ENCODE peak calls at places on chromosomes 2 and 18, in six cellular contexts. X is stimulated activated CD4-positive, alpha-beta T cell treated with anti-CD3 and anti-CD28 coated beads, Interleukin-4, amount 100 ng/mL, for 48 hours; I is amniotic stem cell; O is brain microvascular endothelial cell; M is NAMALWA; W is CD4-positive, CD25-positive, alpha-beta regulatory T cell. K is an unnamed sample.
A peak's percentile ranks its signal among the peaks of the same experiment; 100 is the strongest.

GRCh38 chr18:76425299-76426101 is 69.5 kb downstream of the ZNF516 start:
- DNase-seq in I (no peak), M (no peak), X (no peak), W (no peak), O (no peak), K (no peak)

GRCh38 chr18:62751341-62751821 is 36.0 kb downstream of the PHLPP1 start:
- DNase-seq in I (no peak), M (no peak), O (peak; percentile 42), W (no peak), X (no peak), K (peak; percentile 79)

GRCh38 chr2:191421950-191422349 is 176.7 kb downstream of the MYO1B start:
- DNase-seq in W (no peak), M (no peak), I (no peak), X (no peak), O (no peak), K (no peak)

GRCh38 chr2:97965146-97965545 is 30.6 kb downstream of the TMEM131 start:
- DNase-seq in W (no peak), I (no peak), O (no peak), M (no peak), X (no peak), K (no peak)

GRCh38 chr2:215542690-215543089 is 106.8 kb upstream of the FN1 start:
- DNase-seq in M (no peak), X (no peak), I (no peak), W (no peak), O (no peak), K (no peak)

GRCh38 chr2:40658917-40659316 is 207.0 kb upstream of the SLC8A1 start:
- DNase-seq in X (no peak), M (no peak), O (peak; percentile 35), W (no peak), I (no peak), K (no peak)

GRCh38 chr2:121287956-121288355 is 3.0 kb upstream of the TFCP2L1 start:
- DNase-seq in M (no peak), O (no peak), X (no peak), I (no peak), W (no peak), K (no peak)

GRCh38 chr2:122590524-122590923 is 835.1 kb downstream of the TSN start:
- DNase-seq in M (no peak), O (no peak), W (no peak), X (no peak), I (no peak), K (no peak)

GRCh38 chr18:26208901-26209445 is 17.3 kb upstream of the TAF4B start:
- DNase-seq in O (no peak), W (no peak), X (no peak), M (no peak), I (no peak), K (no peak)

GRCh38 chr2:15803186-15803986 is 137.0 kb upstream of the MYCN start:
- DNase-seq in W (no peak), O (no peak), I (no peak), X (no peak), M (no peak), K (no peak)

GRCh38 chr2:134884435-134884834 is 34.2 kb upstream of the CCNT2 start:
- DNase-seq in O (no peak), X (no peak), I (no peak), W (no peak), M (no peak), K (no peak)

GRCh38 chr2:240785424-240786335 is 34.3 kb downstream of the KIF1A start:
- DNase-seq in M (no peak), O (no peak), W (no peak), I (no peak), X (no peak), K (no peak)

GRCh38 chr2:109242654-109243331 is 113.8 kb downstream of the SH3RF3 start:
- DNase-seq in I (peak; percentile 56), O (peak; percentile 84), W (no peak), X (no peak), M (no peak), K (no peak)

GRCh38 chr2:60998628-60999545 is 18.6 kb upstream of the PEX13 start:
- DNase-seq in X (no peak), I (no peak), O (no peak), W (peak; percentile 64), M (peak; percentile 89), K (peak; percentile 12)

GRCh38 chr18:62788891-62789290 is 73.5 kb downstream of the PHLPP1 start:
- DNase-seq in M (no peak), X (no peak), I (no peak), O (no peak), W (no peak), K (no peak)

GRCh38 chr2:118185210-118186109 is 97.2 kb downstream of the INSIG2 start:
- DNase-seq in I (peak; percentile 23), M (peak; percentile 59), W (no peak), O (peak; percentile 7), X (peak; percentile 41), K (peak; percentile 34)

GRCh38 chr18:77379976-77380375 is 130.3 kb downstream of the GALR1 start:
- DNase-seq in O (no peak), M (no peak), W (no peak), X (no peak), I (no peak), K (no peak)

GRCh38 chr2:173066887-173067676 is 8.6 kb upstream of the MAP3K20 start:
- DNase-seq in W (no peak), O (no peak), X (no peak), I (no peak), M (no peak), K (no peak)

GRCh38 chr2:16943279-16943958 is 277.8 kb upstream of the CYRIA start:
- DNase-seq in O (no peak), W (no peak), X (no peak), M (no peak), I (no peak), K (no peak)